ENCODE peak calls at places on chromosomes 2 and 18, in seven cellular contexts. Y is heart right ventricle, G is iris pigment epithelial cell, F is iPS-NIHi11, L is NB4, B is GM23248, H is fibroblast of lung. X is an unnamed sample.

GRCh38 chr18:73739098-73739497 is 408.5 kb downstream of the FBXO15 start:
- DNase-seq in H (peak; percentile 85), L (no peak), F (no peak), B (no peak), G (no peak), Y (no peak), X (no peak)

GRCh38 chr2:36526216-36526615 is 71.8 kb downstream of the FEZ2 start:
- DNase-seq in H (peak; percentile 38), B (peak; percentile 53), L (no peak), Y (no peak), G (peak; percentile 71), F (no peak), X (no peak)

GRCh38 chr2:241373449-241373848 is 17.4 kb downstream of the FARP2 start:
- DNase-seq in F (no peak), Y (no peak), B (no peak), H (no peak), L (no peak), G (no peak), X (no peak)

GRCh38 chr2:207984765-207985480 is 40.4 kb downstream of the PLEKHM3 start:
- DNase-seq in B (no peak), F (no peak), G (no peak), Y (no peak), H (no peak), L (no peak), X (no peak)

GRCh38 chr2:101295895-101296294 is 12.6 kb downstream of the RNF149 start:
- DNase-seq in Y (no peak), L (no peak), H (peak; percentile 84), F (no peak), G (peak; percentile 80), B (peak; percentile 82), X (peak; percentile 38)

GRCh38 chr18:45066868-45067267 is 386.2 kb downstream of the SETBP1 start:
- DNase-seq in H (peak; percentile 6), L (peak; percentile 89), B (peak; percentile 27), G (no peak), F (no peak), Y (peak; percentile 56), X (no peak)

GRCh38 chr18:48581206-48581605 is 42.4 kb downstream of the CTIF start:
- DNase-seq in G (no peak), B (no peak), F (no peak), H (no peak), Y (no peak), L (no peak), X (no peak)

GRCh38 chr2:78411284-78411683 is 614.2 kb upstream of the REG3G start:
- DNase-seq in B (no peak), F (no peak), H (no peak), L (no peak), Y (no peak), G (no peak), X (no peak)

GRCh38 chr2:212328129-212328528 is 210.5 kb downstream of the ERBB4 start:
- DNase-seq in B (peak; percentile 3), L (peak; percentile 9), Y (no peak), G (no peak), F (no peak), H (no peak), X (no peak)

GRCh38 chr2:96485350-96485749 is 19.8 kb downstream of the NEURL3 start:
- DNase-seq in B (no peak), L (no peak), Y (no peak), G (no peak), H (peak; percentile 14), F (no peak), X (no peak)

GRCh38 chr2:231970461-231970860 is 8.9 kb downstream of the DIS3L2 start:
- DNase-seq in H (peak; percentile 23), G (no peak), B (no peak), L (no peak), Y (no peak), F (no peak), X (no peak)

GRCh38 chr18:75574197-75574596 is 146.7 kb upstream of the SMIM21 start:
- DNase-seq in F (no peak), B (no peak), Y (no peak), H (peak; percentile 65), G (no peak), L (no peak), X (peak; percentile 11)

GRCh38 chr18:66825347-66825746 is 221.5 kb upstream of the CDH19 start:
- DNase-seq in G (no peak), H (no peak), F (no peak), B (no peak), L (no peak), Y (no peak), X (no peak)

GRCh38 chr2:106261871-106262321 is 67.8 kb upstream of the UXS1 start:
- DNase-seq in G (no peak), H (no peak), L (no peak), B (no peak), F (no peak), Y (no peak), X (no peak)

GRCh38 chr18:67778016-67778415 is 261.5 kb upstream of the DSEL start:
- DNase-seq in F (no peak), B (no peak), Y (no peak), G (no peak), H (peak; percentile 60), L (no peak), X (no peak)

GRCh38 chr2:111900859-111901258 is 2.5 kb downstream of the MERTK start:
- DNase-seq in B (peak; percentile 60), L (peak; percentile 71), G (peak; percentile 50), Y (peak; percentile 46), F (no peak), H (peak; percentile 13), X (peak; percentile 50)

GRCh38 chr2:55604027-55604565 is 13.3 kb downstream of the PPP4R3B start:
- DNase-seq in B (peak; percentile 42), F (no peak), H (peak; percentile 43), L (no peak), G (peak; percentile 56), Y (no peak), X (peak; percentile 20)

GRCh38 chr2:25041307-25041927 is 459 bp upstream of the EFR3B start:
- DNase-seq in B (peak; percentile 69), L (no peak), G (peak; percentile 51), Y (peak; percentile 59), F (peak; percentile 80), H (peak; percentile 46), X (peak; percentile 39)

GRCh38 chr2:219737270-219737691 is 109.9 kb downstream of the SLC4A3 start:
- DNase-seq in F (peak; percentile 49), H (peak; percentile 36), L (peak; percentile 16), G (peak; percentile 21), Y (peak; percentile 23), B (peak; percentile 36), X (peak; percentile 39)

GRCh38 chr2:241379481-241380480 is 23.7 kb downstream of the FARP2 start:
- DNase-seq in L (no peak), B (peak; percentile 71), G (no peak), H (peak; percentile 37), F (no peak), Y (no peak), X (no peak)

GRCh38 chr2:113806217-113806913 is 49.9 kb upstream of the SLC35F5 start:
- DNase-seq in L (no peak), H (no peak), B (no peak), G (no peak), Y (no peak), F (no peak), X (no peak)

GRCh38 chr2:1601064-1601405 is 143.3 kb downstream of the PXDN start:
- DNase-seq in H (no peak), L (no peak), B (no peak), Y (no peak), F (no peak), G (no peak), X (no peak)

GRCh38 chr2:164722604-164723338 is 101.5 kb upstream of the GRB14 start:
- DNase-seq in H (no peak), B (peak; percentile 25), G (peak; percentile 19), F (no peak), Y (no peak), L (no peak), X (peak; percentile 36)

GRCh38 chr2:21422724-21423522 is 299.2 kb downstream of the TDRD15 start:
- DNase-seq in L (no peak), G (peak; percentile 20), Y (no peak), F (no peak), H (no peak), B (no peak), X (no peak)

GRCh38 chr2:64049633-64050220 is 30.5 kb upstream of the VPS54 start:
- DNase-seq in L (peak; percentile 82), H (peak; percentile 51), F (peak; percentile 58), Y (peak; percentile 77), G (peak; percentile 74), B (peak; percentile 82), X (peak; percentile 64)

GRCh38 chr2:128595763-128596452 is 277.2 kb upstream of the HS6ST1 start:
- DNase-seq in H (no peak), Y (no peak), B (no peak), G (no peak), L (no peak), F (no peak), X (no peak)

GRCh38 chr2:102768253-102768652 is 6.4 kb downstream of the TMEM182 start:
- DNase-seq in F (no peak), G (no peak), B (no peak), H (no peak), L (no peak), Y (no peak), X (no peak)

GRCh38 chr2:223797073-223797472 is 40.3 kb downstream of the AP1S3 start:
- DNase-seq in Y (no peak), B (no peak), F (no peak), L (no peak), H (peak; percentile 88), G (peak; percentile 89), X (peak; percentile 56)

GRCh38 chr2:98157557-98157956 is 70.6 kb downstream of the VWA3B start:
- DNase-seq in B (no peak), L (no peak), G (no peak), H (no peak), F (peak; percentile 49), Y (no peak), X (no peak)

GRCh38 chr2:237896507-237896892 is 37.1 kb downstream of the RAMP1 start:
- DNase-seq in B (no peak), G (peak; percentile 31), H (peak; percentile 46), F (no peak), Y (no peak), L (no peak), X (no peak)

GRCh38 chr18:58012356-58012755 is 31.7 kb upstream of the NEDD4L start:
- DNase-seq in B (no peak), H (no peak), F (no peak), G (no peak), L (no peak), Y (no peak), X (no peak)

GRCh38 chr2:23287250-23287704 is 97.7 kb upstream of the KLHL29 start:
- DNase-seq in F (no peak), L (no peak), B (peak; percentile 78), Y (peak; percentile 9), G (peak; percentile 83), H (peak; percentile 69), X (peak; percentile 27)

GRCh38 chr2:71948781-71949536 is 198.7 kb downstream of the CYP26B1 start:
- DNase-seq in B (peak; percentile 92), H (peak; percentile 84), L (no peak), Y (no peak), F (no peak), G (peak; percentile 61), X (peak; percentile 87)

GRCh38 chr2:107068502-107068901 is 182.5 kb upstream of the ST6GAL2 start:
- DNase-seq in H (no peak), L (no peak), B (no peak), F (no peak), Y (no peak), G (no peak), X (no peak)

GRCh38 chr2:71339685-71340084 is 8.1 kb downstream of the ZNF638 start:
- DNase-seq in F (no peak), B (no peak), G (no peak), Y (no peak), H (no peak), L (no peak), X (no peak)

GRCh38 chr2:205024822-205025518 is 479.7 kb downstream of the PARD3B start:
- DNase-seq in F (peak; percentile 9), G (peak; percentile 97), H (peak; percentile 98), B (peak; percentile 97), L (peak; percentile 68), Y (peak; percentile 51), X (peak; percentile 93)

GRCh38 chr2:67006373-67006960 is 390.7 kb upstream of the ETAA1 start:
- DNase-seq in L (no peak), B (no peak), F (no peak), Y (no peak), H (no peak), G (no peak), X (no peak)